ENCODE peak calls at places on chromosomes 2 and 18, in five cellular contexts. C is upper lobe of right lung, G is Peyer's patch, E is A549, T is HCT116. X is an unnamed sample.

GRCh38 chr2:138827426-138828054 is 47.4 kb upstream of the NXPH2 start:
- DNase-seq in C (no peak), G (no peak), E (peak), T (peak), X (peak)

GRCh38 chr2:84741182-84741822 is 139.6 kb downstream of the TRABD2A start:
- DNase-seq in C (no peak), G (peak), E (peak), T (peak), X (peak)

GRCh38 chr2:232376260-232376659 is 2.3 kb upstream of the ALPP start:
- DNase-seq in C (peak), G (no peak), E (no peak), T (no peak), X (no peak)

GRCh38 chr2:80380767-80381166 is 76.2 kb upstream of the LRRTM1 start:
- DNase-seq in C (no peak), G (no peak), E (no peak), T (no peak), X (no peak)

GRCh38 chr2:71876542-71877451 is 270.9 kb downstream of the CYP26B1 start:
- DNase-seq in C (no peak), G (no peak), E (no peak), T (no peak), X (no peak)

GRCh38 chr2:42493885-42494433 is at the start of gene KCNG3:
- DNase-seq in C (peak), G (peak), E (peak), T (no peak), X (peak)

GRCh38 chr2:19250906-19251305 is 107.5 kb downstream of the OSR1 start:
- DNase-seq in C (no peak), G (no peak), E (no peak), T (no peak), X (peak)

GRCh38 chr18:48992791-48993555 is 42.2 kb upstream of the SMAD7 start:
- DNase-seq in C (no peak), G (peak), E (no peak), T (no peak), X (no peak)

GRCh38 chr2:46849741-46850474 is 65.7 kb downstream of the MCFD2 start:
- DNase-seq in C (no peak), G (no peak), E (peak), T (no peak), X (peak)

GRCh38 chr18:79123948-79124347 is 54.8 kb downstream of the ATP9B start:
- DNase-seq in C (no peak), G (no peak), E (no peak), T (no peak), X (no peak)

GRCh38 chr2:40364143-40364903 is 87.6 kb downstream of the SLC8A1 start:
- DNase-seq in C (no peak), G (no peak), E (peak), T (no peak), X (peak)

GRCh38 chr2:223560704-223561435 is 41.3 kb downstream of the SCG2 start:
- DNase-seq in C (peak), G (no peak), E (peak), T (peak), X (no peak)

GRCh38 chr2:25302758-25303436 is 38.8 kb downstream of the DNMT3A start:
- DNase-seq in C (no peak), G (no peak), E (no peak), T (no peak), X (no peak)
- H3K4me3 ChIP-seq in C (no peak), G (no peak), E (no peak), T (no peak), X (no peak)

GRCh38 chr2:235516257-235516656 is 22.4 kb downstream of the AGAP1 start:
- DNase-seq in C (no peak), G (no peak), E (no peak), T (no peak), X (no peak)

GRCh38 chr2:235515821-235516220 is 22.0 kb downstream of the AGAP1 start:
- DNase-seq in C (no peak), G (no peak), E (no peak), T (no peak), X (no peak)

GRCh38 chr2:235513984-235514626 is 20.3 kb downstream of the AGAP1 start:
- DNase-seq in C (no peak), G (no peak), E (no peak), T (no peak), X (no peak)

GRCh38 chr2:235515364-235515742 is 21.5 kb downstream of the AGAP1 start:
- DNase-seq in C (no peak), G (no peak), E (no peak), T (no peak), X (no peak)

DNA sequence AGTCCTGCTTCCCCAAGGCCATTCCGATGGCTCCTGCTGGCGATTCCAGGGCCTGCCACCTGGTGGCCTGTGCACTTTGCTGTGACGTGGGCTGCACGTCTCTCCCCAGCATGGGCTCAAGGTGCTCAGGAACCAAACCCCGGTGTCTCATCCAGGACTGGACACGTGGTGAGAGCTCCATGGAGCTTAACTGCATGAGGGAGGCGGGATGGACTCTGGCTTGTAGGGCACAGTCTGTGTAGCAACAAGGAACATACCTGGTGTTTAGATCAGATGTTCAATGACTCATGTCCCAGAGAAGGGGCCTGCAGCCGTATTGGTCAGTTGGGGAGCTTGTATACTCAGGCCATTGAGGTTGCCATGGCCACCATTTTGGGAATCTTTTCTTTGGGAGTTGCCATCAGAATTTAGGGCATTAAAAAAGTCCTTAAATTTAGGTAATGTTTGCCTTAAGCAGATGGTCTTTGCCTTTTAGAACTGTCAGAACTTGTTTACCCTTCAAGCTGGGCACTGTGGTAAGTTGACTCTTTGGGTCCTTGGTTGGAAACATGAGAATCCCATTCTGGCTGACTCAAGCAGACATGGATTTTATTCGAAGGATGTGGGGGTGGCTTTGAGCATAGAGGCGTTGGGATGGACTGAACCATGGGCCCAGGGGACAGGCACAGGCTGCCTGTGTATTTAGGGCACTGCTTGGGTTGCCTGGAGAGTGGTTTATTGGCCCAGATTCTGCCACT is 21.0 kb downstream of the AGAP1 start:
- DNase-seq in C (no peak), G (no peak), E (no peak), T (no peak), X (no peak)
- TF ChIP-seq CTCF in C (peak), G (no peak), E (no peak), T (no peak), X (no peak)

DNA sequence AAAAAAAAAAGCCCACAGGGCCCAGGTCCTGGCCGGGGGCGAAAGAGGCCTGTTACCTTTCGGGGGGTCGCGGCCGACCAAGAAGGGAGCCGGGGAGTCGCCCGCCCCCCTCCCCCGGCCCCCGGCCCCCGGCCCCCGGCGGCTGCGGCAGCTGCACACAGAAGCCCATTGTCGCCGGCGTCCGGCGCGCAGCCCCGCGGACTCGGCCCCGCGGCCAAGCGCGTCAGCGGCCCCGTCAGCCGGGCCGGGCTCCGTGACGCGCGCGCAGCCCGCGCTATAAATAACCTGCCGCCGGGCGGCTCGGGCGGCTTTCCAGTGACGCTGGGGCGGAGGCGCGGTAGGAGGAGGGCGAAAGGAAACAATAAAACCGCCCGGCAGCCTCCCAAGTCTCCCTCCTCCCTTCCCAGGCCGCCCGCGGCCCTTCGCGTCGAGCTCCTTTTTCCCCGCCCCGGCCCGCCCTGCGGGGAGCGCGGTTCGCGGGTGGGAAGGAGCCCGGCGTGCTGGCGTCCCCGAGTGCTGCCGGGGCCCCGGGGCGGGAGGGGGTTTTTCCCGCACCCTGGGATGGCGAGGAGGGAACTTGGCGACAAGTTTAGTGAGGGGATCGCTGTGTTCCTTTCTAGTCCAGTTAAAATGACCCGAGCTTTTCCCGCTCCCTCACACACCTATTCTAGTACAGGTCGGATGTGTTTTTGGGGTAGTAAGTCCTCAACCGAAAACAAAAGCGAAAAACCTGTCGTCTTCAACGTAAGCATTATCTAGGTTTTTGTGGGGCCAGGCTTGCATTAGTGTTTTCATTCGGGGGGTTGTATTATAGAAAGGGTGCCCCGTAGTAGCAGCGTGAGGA is 10.0 kb upstream of the NR4A2 start:
- DNase-seq in C (peak), G (peak), E (peak), T (peak), X (peak)
- H3K4me3 ChIP-seq in C (peak), G (peak), E (peak), T (peak), X (peak)

GRCh38 chr18:12531747-12532146 is 124.0 kb downstream of the PRELID3A start:
- DNase-seq in C (no peak), G (no peak), E (no peak), T (no peak), X (no peak)
- TF ChIP-seq CTCF in C (no peak), G (no peak), E (no peak), T (no peak), X (peak)

DNA sequence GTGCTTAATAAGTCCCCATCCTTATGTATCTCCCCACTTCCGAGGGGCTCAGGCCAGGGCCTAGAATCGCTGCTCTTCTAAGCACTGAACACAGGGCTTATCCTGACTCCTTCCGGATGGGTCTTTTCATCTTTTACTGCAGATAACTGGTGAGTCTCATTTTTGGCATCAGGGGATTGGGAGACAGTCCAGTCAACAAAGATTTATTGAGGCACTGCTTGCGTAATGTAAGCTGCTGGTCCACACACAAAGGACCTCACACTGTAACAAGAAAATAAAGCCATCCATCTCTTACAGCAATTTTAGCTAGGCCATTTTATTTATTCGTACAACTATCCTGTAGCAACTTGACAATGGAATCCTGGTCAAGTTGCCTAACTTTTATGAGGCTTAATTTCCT is 600.5 kb downstream of the CNTNAP5 start:
- DNase-seq in C (no peak), G (no peak), E (no peak), T (no peak), X (no peak)
- H3K4me3 ChIP-seq in C (no peak), G (no peak), E (no peak), T (no peak), X (no peak)

X was measured in fibroblast of pulmonary artery.